ENCODE peak calls at places on chromosomes 12 and 14, in four cellular contexts. Z, B, D and L are unnamed samples.

GRCh38 chr14:51711505-51711904 is 59.8 kb downstream of the FRMD6 start:
- DNase-seq in Z (no peak), B (no peak), D (no peak), L (no peak)

GRCh38 chr14:28577187-28577586 is 189.4 kb upstream of the FOXG1 start:
- DNase-seq in Z (no peak), B (no peak), D (no peak), L (no peak)

GRCh38 chr12:12505544-12506501 is 56.8 kb downstream of the DUSP16 start:
- DNase-seq in Z (peak), B (peak), D (peak), L (no peak)

GRCh38 chr14:22336031-22336430 is 253.0 kb downstream of the DAD1 start:
- DNase-seq in Z (peak), B (no peak), D (no peak), L (no peak)

GRCh38 chr12:92753976-92754885 is 51.4 kb downstream of the PLEKHG7 start:
- DNase-seq in Z (no peak), B (no peak), D (no peak), L (no peak)

GRCh38 chr14:96409701-96410100 is 17.8 kb downstream of the AK7 start:
- DNase-seq in Z (peak), B (no peak), D (no peak), L (no peak)

GRCh38 chr14:63867926-63868921 is 15.4 kb downstream of the SYNE2 start:
- DNase-seq in Z (no peak), B (no peak), D (peak), L (no peak)

GRCh38 chr12:51915003-51915625 is 7.8 kb downstream of the ACVRL1 start:
- DNase-seq in Z (no peak), B (peak), D (no peak), L (no peak)

GRCh38 chr12:105331805-105332251 is 1.3 kb downstream of the C12orf75 start:
- DNase-seq in Z (peak), B (no peak), D (no peak), L (no peak)

GRCh38 chr14:75783184-75783583 is 122.1 kb downstream of the TTLL5 start:
- DNase-seq in Z (no peak), B (no peak), D (no peak), L (no peak)

GRCh38 chr14:50943943-50944646 is at the start of gene PYGL:
- DNase-seq in Z (peak), B (peak), D (no peak), L (peak)

GRCh38 chr14:95291859-95292542 is 27.7 kb downstream of the CLMN start:
- DNase-seq in Z (no peak), B (peak), D (no peak), L (peak)

GRCh38 chr12:14452865-14453264 is 87.4 kb downstream of the ATF7IP start:
- DNase-seq in Z (no peak), B (no peak), D (no peak), L (no peak)

GRCh38 chr14:103349982-103350381 is 15.9 kb downstream of the EIF5 start:
- DNase-seq in Z (no peak), B (no peak), D (no peak), L (no peak)
- TF ChIP-seq FOXK2 in Z (no peak), B (no peak), D (no peak), L (no peak)

GRCh38 chr12:121943926-121944325 is 25.5 kb downstream of the CFAP251 start:
- DNase-seq in Z (no peak), B (no peak), D (no peak), L (no peak)
- TF ChIP-seq FOXK2 in Z (no peak), B (no peak), D (no peak), L (no peak)

DNA sequence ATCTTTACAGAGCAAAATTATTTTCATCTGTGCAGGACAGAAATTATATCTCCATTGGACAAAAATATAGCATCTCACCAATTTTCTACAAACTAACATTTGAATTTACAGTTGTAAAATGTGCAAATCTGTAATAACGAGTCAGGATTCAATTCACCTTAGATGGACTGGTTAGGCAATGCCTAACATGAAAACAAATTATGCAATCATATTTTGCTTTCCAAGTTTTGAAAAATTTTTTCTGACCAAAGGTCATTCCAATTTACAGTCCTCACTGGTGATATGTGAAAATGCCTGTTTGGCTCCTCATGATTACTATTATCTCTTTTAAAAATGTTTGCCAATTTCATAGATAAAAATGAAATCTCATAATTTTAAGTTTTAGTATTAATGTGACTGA is 6.5 kb upstream of the CPM start:
- DNase-seq in Z (no peak), B (no peak), D (no peak), L (no peak)
- TF ChIP-seq FOXK2 in Z (no peak), B (no peak), D (no peak), L (no peak)

GRCh38 chr12:111405856-111406473 is at the start of gene SH2B3:
- DNase-seq in Z (no peak), B (no peak), D (no peak), L (no peak)

GRCh38 chr12:111407371-111408115 is 1.8 kb downstream of the SH2B3 start:
- DNase-seq in Z (no peak), B (peak), D (no peak), L (no peak)

GRCh38 chr12:111405149-111405855 is 421 bp upstream of the SH2B3 start:
- DNase-seq in Z (peak), B (peak), D (peak), L (peak)

GRCh38 chr12:111406474-111407370 is 999 bp downstream of the SH2B3 start:
- DNase-seq in Z (no peak), B (peak), D (no peak), L (no peak)

DNA sequence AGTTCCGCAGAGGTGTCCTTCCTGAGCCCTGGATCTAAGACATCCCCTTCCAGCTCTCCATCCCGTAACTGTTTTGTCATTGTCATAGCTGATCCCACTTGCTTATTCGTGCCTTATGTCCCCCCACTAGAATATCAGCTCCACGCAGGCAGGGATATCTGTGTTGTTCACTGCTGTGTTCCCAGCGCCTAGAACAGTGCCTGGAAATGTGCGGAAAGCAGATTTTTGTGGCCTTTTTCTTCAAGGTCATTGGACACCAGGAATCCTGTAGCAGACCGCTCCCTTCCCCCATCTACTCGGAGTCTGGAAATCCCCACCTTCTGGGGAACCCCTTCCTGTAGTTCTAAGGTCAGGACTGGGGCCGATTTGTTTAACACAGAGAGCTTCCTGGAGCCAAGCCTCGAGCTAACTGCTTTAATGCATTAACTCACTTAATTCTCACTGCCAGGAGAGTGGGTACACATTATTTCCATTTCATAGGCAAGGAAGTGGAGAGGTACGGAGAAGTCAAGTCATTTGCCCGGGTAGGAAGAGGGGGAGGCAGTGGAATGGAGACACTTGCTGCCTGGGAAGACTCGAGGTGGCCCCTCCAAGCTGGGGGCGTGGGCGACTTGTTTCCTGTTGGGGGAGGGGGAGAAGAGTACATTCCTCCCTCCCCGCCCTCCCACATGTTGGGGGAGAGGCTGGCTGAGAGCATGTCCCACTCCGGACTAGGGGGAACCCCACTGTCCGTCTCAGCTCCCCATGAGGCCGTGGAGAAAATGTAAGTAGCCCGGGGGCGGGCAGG is 1.2 kb upstream of the SH2B3 start:
- DNase-seq in Z (peak), B (peak), D (no peak), L (no peak)
- TF ChIP-seq FOXK2 in Z (no peak), B (peak), D (no peak), L (no peak)

GRCh38 chr12:124470806-124471205 is 96.6 kb downstream of the NCOR2 start:
- DNase-seq in Z (no peak), B (no peak), D (no peak), L (no peak)

GRCh38 chr12:124471828-124472227 is 95.6 kb downstream of the NCOR2 start:
- DNase-seq in Z (no peak), B (no peak), D (no peak), L (no peak)

GRCh38 chr12:124470139-124470538 is 97.3 kb downstream of the NCOR2 start:
- DNase-seq in Z (no peak), B (no peak), D (no peak), L (no peak)

GRCh38 chr12:124466200-124467128 is 100.9 kb downstream of the NCOR2 start:
- DNase-seq in Z (no peak), B (no peak), D (no peak), L (no peak)

DNA sequence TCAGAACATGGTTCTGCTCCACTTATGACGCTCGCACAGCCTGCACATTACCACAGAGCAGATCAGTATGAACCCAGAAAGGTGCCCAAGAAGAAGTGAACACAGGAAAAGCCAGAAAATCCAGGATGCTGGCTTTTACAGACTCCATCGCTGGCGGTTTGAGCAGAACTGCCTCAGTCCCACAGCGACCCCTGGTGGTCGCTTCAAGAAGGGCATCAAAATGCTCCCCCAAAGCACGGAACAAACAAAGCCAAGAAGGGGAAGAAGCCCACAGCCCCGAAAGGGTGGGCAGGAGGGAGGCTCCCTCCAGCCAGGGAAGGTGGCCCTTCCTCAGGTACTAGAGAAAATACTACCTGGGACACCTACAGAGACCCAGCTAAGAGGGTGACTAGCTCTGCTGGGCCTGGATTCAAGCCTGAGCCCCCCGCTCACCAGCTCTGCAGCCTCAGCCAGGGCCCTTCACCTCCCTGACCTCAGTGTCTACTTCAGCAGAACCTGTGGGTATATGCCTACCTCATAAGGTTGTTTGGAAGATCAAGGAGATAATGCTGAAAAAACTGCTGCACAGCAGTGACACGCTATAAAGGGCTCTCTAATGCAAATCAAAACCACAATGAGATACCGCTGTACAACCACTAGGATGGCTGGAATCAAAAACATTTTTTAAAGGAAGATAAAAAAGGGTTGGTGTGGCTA is 98.1 kb downstream of the NCOR2 start:
- DNase-seq in Z (no peak), B (peak), D (no peak), L (peak)
- TF ChIP-seq FOXK2 in Z (no peak), B (no peak), D (no peak), L (no peak)

DNA sequence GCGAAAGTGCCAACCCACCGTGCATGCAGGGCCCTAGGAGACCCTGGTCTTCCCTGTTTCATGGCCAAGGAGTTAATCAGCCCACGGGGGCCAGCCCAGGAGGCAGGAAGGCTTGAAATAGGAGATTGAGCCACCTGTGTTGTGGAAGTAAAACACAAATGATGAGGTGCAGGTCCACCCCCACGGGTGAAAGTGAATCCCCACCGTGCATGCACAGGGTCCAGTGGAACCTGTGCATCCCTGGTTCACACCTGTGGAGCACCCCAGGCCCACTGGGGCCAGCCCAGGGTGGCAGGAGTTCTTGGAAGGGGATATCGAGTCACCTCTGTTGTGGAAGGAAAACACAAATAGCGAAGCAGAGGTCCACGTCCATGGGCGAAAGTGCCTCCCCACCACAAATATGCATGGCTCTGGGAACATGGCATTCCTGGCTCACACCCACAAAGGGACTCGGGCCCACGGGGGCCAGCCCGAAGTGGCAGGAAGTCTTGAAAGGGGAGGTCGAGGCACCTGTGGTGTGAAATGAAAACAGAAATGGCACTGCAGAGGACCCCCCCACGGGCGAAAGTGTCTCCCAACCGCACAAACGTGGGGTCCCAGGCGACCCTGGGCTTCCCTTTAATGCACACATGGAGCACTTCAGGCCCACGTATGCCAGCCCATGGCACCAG is 381.5 kb downstream of the ALG10 start:
- DNase-seq in Z (no peak), B (no peak), D (no peak), L (peak)
- TF ChIP-seq FOXK2 in Z (no peak), B (no peak), D (no peak), L (no peak)

GRCh38 chr12:11067514-11067913 is 5.4 kb upstream of the TAS2R46 start:
- DNase-seq in Z (no peak), B (no peak), D (no peak), L (no peak)
- TF ChIP-seq FOXK2 in Z (no peak), B (no peak), D (no peak), L (no peak)